ENCODE peak calls at places on chromosomes 5 and 9, in seven cellular contexts. One of them, this sample, is unnamed.

GRCh38 chr5:36720688-36721087 is 114.3 kb downstream of the SLC1A3 start:
- DNase-seq in heart right ventricle: no peak
- DNase-seq in PC-3: no peak
- DNase-seq in PC-9: no peak
- DNase-seq in K562: no peak
- DNase-seq in GM23248: no peak
- DNase-seq in hepatocyte: no peak
- DNase-seq in this sample: no peak

GRCh38 chr5:148973455-148973854 is 89.4 kb downstream of the SH3TC2 start:
- DNase-seq in heart right ventricle: no peak
- DNase-seq in PC-3: peak; percentile 86
- DNase-seq in PC-9: no peak
- DNase-seq in K562: no peak
- DNase-seq in GM23248: peak; percentile 70
- DNase-seq in hepatocyte: no peak
- DNase-seq in this sample: no peak

GRCh38 chr9:134396258-134396742 is 70.0 kb downstream of the RXRA start:
- DNase-seq in heart right ventricle: peak; percentile 40
- DNase-seq in PC-3: no peak
- DNase-seq in PC-9: no peak
- DNase-seq in K562: no peak
- DNase-seq in GM23248: no peak
- DNase-seq in hepatocyte: no peak
- DNase-seq in this sample: no peak

GRCh38 chr5:40017151-40017550 is 592.4 kb upstream of the DAB2 start:
- DNase-seq in heart right ventricle: no peak
- DNase-seq in PC-3: no peak
- DNase-seq in PC-9: no peak
- DNase-seq in K562: no peak
- DNase-seq in GM23248: no peak
- DNase-seq in hepatocyte: no peak
- DNase-seq in this sample: no peak

GRCh38 chr5:142428036-142428772 is 103.4 kb upstream of the SPRY4 start:
- DNase-seq in heart right ventricle: no peak
- DNase-seq in PC-3: no peak
- DNase-seq in PC-9: no peak
- DNase-seq in K562: no peak
- DNase-seq in GM23248: no peak
- DNase-seq in hepatocyte: no peak
- DNase-seq in this sample: no peak

GRCh38 chr5:149310947-149311675 is 34.2 kb upstream of the GRPEL2 start:
- DNase-seq in heart right ventricle: peak; percentile 57
- DNase-seq in PC-3: peak; percentile 33
- DNase-seq in PC-9: no peak
- DNase-seq in K562: no peak
- DNase-seq in GM23248: peak; percentile 59
- DNase-seq in hepatocyte: peak; percentile 65
- DNase-seq in this sample: peak; percentile 41

GRCh38 chr5:78293856-78294249 is 645 bp downstream of the AP3B1 start:
- DNase-seq in heart right ventricle: no peak
- DNase-seq in PC-3: no peak
- DNase-seq in PC-9: no peak
- DNase-seq in K562: no peak
- DNase-seq in GM23248: peak; percentile 43
- DNase-seq in hepatocyte: no peak
- DNase-seq in this sample: no peak

GRCh38 chr5:94218374-94218773 is 400.0 kb downstream of the KIAA0825 start:
- DNase-seq in heart right ventricle: no peak
- DNase-seq in PC-3: peak; percentile 57
- DNase-seq in PC-9: no peak
- DNase-seq in K562: no peak
- DNase-seq in GM23248: peak; percentile 88
- DNase-seq in hepatocyte: no peak
- DNase-seq in this sample: peak; percentile 48

DNA sequence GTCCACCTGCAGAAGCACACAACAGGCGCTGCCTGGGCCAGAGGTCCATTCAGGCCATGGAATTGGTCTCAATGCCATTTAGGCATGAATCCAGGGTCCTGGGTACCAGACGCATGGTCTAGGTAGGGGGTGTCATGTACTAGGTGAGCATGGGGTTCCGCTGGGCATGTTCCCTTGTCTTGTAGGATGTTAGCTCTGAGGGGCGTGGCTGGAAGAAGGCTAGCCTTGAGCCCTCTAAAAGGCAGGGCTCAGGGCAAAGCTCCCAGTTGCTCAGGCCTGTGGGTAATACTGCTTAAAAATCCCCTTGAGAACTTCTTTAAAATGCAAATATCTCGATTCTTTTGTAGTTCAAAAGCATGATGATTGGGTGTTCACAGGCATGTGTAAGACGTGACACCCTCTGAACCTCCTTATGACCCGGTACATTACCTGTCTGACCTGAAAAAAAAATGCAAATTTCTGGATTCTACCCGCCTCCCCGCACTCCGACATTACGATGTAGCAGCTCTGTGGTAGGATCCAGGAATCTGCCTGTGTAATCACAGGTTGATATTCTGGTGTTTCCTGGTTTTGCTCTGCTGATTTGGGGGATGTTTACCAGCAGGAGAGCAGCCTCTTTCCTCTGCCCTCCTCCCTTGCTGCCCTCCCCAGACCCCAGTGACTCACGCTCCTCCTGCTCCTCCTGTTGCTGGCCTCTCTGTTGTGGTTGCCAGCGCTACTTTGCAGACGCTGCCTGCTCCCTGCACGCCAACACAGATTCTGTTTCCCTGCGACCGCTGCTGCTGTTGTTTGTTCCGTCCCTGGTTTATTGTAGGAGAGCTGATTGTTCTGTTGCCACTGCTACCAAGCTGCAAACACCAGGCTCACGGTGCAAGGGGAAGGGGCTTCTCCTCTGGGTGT is 5.7 kb downstream of the TMC1 start:
- DNase-seq in heart right ventricle: peak; percentile 63
- DNase-seq in PC-3: peak; percentile 84
- DNase-seq in PC-9: peak; percentile 94
- DNase-seq in K562: peak; percentile 9
- DNase-seq in GM23248: peak; percentile 98
- DNase-seq in hepatocyte: peak; percentile 92
- DNase-seq in this sample: peak; percentile 74
- H3K4me3 ChIP-seq in heart right ventricle: peak overlapping the region; percentile 40
- H3K4me3 ChIP-seq in PC-3: peak overlapping the region; percentile 50
- H3K4me3 ChIP-seq in PC-9: peak overlapping the region; percentile 60
- H3K4me3 ChIP-seq in K562: no peak overlapping the region
- H3K4me3 ChIP-seq in GM23248: peak overlapping the region; percentile 63
- H3K4me3 ChIP-seq in hepatocyte: no peak overlapping the region
- H3K4me3 ChIP-seq in this sample: peak overlapping the region; percentile 49

GRCh38 chr5:13611604-13612003 is 332.9 kb downstream of the DNAH5 start:
- DNase-seq in heart right ventricle: no peak
- DNase-seq in PC-3: no peak
- DNase-seq in PC-9: no peak
- DNase-seq in K562: no peak
- DNase-seq in GM23248: no peak
- DNase-seq in hepatocyte: no peak
- DNase-seq in this sample: no peak
- H3K9me3 ChIP-seq in heart right ventricle: peaks cover 14% of the 10 kb centered on the region
- H3K9me3 ChIP-seq in PC-3: no peaks in the 10 kb centered on the region
- H3K9me3 ChIP-seq in PC-9: peaks cover 8% of the 10 kb centered on the region
- H3K9me3 ChIP-seq in K562: no peaks in the 10 kb centered on the region
- H3K9me3 ChIP-seq in GM23248: no peaks in the 10 kb centered on the region
- H3K9me3 ChIP-seq in hepatocyte: no peaks in the 10 kb centered on the region
- H3K9me3 ChIP-seq in this sample: no peaks in the 10 kb centered on the region

DNA sequence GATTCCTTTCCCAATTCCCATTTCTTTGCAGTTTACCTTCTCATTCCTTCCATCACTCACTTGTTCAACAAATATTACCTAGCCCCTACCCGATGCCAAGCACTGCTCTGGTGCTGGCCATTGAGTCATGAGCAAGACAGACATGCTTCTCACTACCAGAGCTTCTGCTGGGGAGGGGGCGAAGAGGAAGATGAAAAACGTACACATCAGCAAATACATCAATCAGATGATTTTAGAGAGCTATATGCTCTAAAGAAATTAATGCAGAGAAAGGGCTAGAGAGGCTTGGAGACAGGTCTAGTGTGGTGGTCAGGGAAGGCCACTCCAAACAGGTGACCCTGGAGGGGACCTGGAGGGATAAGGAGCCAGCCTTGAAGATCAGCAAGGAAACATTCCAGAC is 14.4 kb upstream of the FAT2 start:
- DNase-seq in heart right ventricle: no peak
- DNase-seq in PC-3: no peak
- DNase-seq in PC-9: no peak
- DNase-seq in K562: no peak
- DNase-seq in GM23248: no peak
- DNase-seq in hepatocyte: no peak
- DNase-seq in this sample: no peak
- H3K27ac ChIP-seq in heart right ventricle: no peak overlapping the region
- H3K27ac ChIP-seq in PC-3: no peak overlapping the region
- H3K27ac ChIP-seq in PC-9: no peak overlapping the region
- H3K27ac ChIP-seq in K562: no peak overlapping the region
- H3K27ac ChIP-seq in GM23248: no peak overlapping the region
- H3K27ac ChIP-seq in hepatocyte: no peak overlapping the region
- H3K27ac ChIP-seq in this sample: no peak overlapping the region

GRCh38 chr5:122311400-122311887 is 593 bp upstream of the SNCAIP start:
- DNase-seq in heart right ventricle: peak; percentile 8
- DNase-seq in PC-3: no peak
- DNase-seq in PC-9: no peak
- DNase-seq in K562: no peak
- DNase-seq in GM23248: peak; percentile 23
- DNase-seq in hepatocyte: no peak
- DNase-seq in this sample: no peak
- H3K4me3 ChIP-seq in heart right ventricle: peak overlapping the region; percentile 51
- H3K4me3 ChIP-seq in PC-3: no peak overlapping the region
- H3K4me3 ChIP-seq in PC-9: no peak overlapping the region
- H3K4me3 ChIP-seq in K562: no peak overlapping the region
- H3K4me3 ChIP-seq in GM23248: peak overlapping the region; percentile 71
- H3K4me3 ChIP-seq in hepatocyte: peak overlapping the region; percentile 55
- H3K4me3 ChIP-seq in this sample: peak overlapping the region; percentile 75

GRCh38 chr5:124154714-124155113 is 591.7 kb downstream of the ZNF608 start:
- DNase-seq in heart right ventricle: no peak
- DNase-seq in PC-3: no peak
- DNase-seq in PC-9: no peak
- DNase-seq in K562: no peak
- DNase-seq in GM23248: peak; percentile 10
- DNase-seq in hepatocyte: no peak
- DNase-seq in this sample: no peak
- H3K9me3 ChIP-seq in heart right ventricle: peaks cover 45% of the 10 kb centered on the region
- H3K9me3 ChIP-seq in PC-3: no peaks in the 10 kb centered on the region
- H3K9me3 ChIP-seq in PC-9: peaks cover 25% of the 10 kb centered on the region
- H3K9me3 ChIP-seq in K562: no peaks in the 10 kb centered on the region
- H3K9me3 ChIP-seq in GM23248: peaks cover 3% of the 10 kb centered on the region
- H3K9me3 ChIP-seq in hepatocyte: peaks cover 16% of the 10 kb centered on the region
- H3K9me3 ChIP-seq in this sample: peaks cover 4% of the 10 kb centered on the region

This sample was measured in AG04450.